ENCODE peak calls at places on chromosomes 13 and 19, in seven cellular contexts. C is neural progenitor cell, N is astrocyte, B is cardiac muscle cell, J is uterus, K is SK-N-SH, R is right atrium auricular region. X is an unnamed sample.

GRCh38 chr19:17358395-17358794 is 18.7 kb downstream of the PLVAP start:
- DNase-seq in C (no peak), N (no peak), B (no peak), J (peak; percentile 48), K (no peak), R (no peak), X (no peak)

GRCh38 chr19:42396542-42397314 is 6.6 kb upstream of the CNFN start:
- DNase-seq in C (peak; percentile 98), N (peak; percentile 98), B (peak; percentile 99), J (peak; percentile 99), K (peak; percentile 98), R (peak; percentile 99), X (peak; percentile 98)

GRCh38 chr13:96771501-96772367 is 222.5 kb downstream of the OXGR1 start:
- DNase-seq in C (no peak), N (no peak), B (no peak), J (no peak), K (no peak), R (no peak), X (no peak)

GRCh38 chr13:90302113-90302512 is 1045.4 kb upstream of the MIR17HG start:
- DNase-seq in C (no peak), N (peak; percentile 84), B (peak; percentile 90), J (no peak), K (no peak), R (no peak), X (no peak)

GRCh38 chr13:73261739-73262216 is 203.0 kb downstream of the KLF5 start:
- DNase-seq in C (no peak), N (no peak), B (peak; percentile 40), J (no peak), K (no peak), R (no peak), X (no peak)

GRCh38 chr13:100461309-100462035 is 127.1 kb downstream of the GGACT start:
- DNase-seq in C (peak; percentile 78), N (no peak), B (no peak), J (no peak), K (no peak), R (no peak), X (no peak)

GRCh38 chr13:80931766-80932165 is 590.8 kb upstream of the SPRY2 start:
- DNase-seq in C (no peak), N (no peak), B (peak; percentile 46), J (no peak), K (no peak), R (no peak), X (no peak)

GRCh38 chr13:79802389-79803140 is 321.6 kb downstream of the NDFIP2 start:
- DNase-seq in C (no peak), N (no peak), B (no peak), J (no peak), K (no peak), R (no peak), X (no peak)

GRCh38 chr13:58855283-58855682 is 1223.7 kb downstream of the PCDH17 start:
- DNase-seq in C (no peak), N (peak; percentile 74), B (no peak), J (no peak), K (no peak), R (no peak), X (no peak)

GRCh38 chr19:8513687-8514504 is at the start of gene ZNF414:
- DNase-seq in C (peak; percentile 98), N (peak; percentile 88), B (peak; percentile 98), J (peak; percentile 98), K (peak; percentile 98), R (peak; percentile 98), X (peak; percentile 97)

GRCh38 chr19:34357431-34357830 is 7.6 kb upstream of the GPI start:
- DNase-seq in C (no peak), N (no peak), B (no peak), J (no peak), K (no peak), R (no peak), X (no peak)

GRCh38 chr13:100674848-100675659 is 459 bp upstream of the TMTC4 start:
- DNase-seq in C (peak; percentile 98), N (peak; percentile 94), B (peak; percentile 99), J (peak; percentile 99), K (peak; percentile 99), R (peak; percentile 99), X (peak; percentile 100)

GRCh38 chr19:43726736-43727592 is 11.1 kb downstream of the IRGC start:
- DNase-seq in C (no peak), N (peak; percentile 20), B (peak; percentile 12), J (no peak), K (no peak), R (no peak), X (no peak)

DNA sequence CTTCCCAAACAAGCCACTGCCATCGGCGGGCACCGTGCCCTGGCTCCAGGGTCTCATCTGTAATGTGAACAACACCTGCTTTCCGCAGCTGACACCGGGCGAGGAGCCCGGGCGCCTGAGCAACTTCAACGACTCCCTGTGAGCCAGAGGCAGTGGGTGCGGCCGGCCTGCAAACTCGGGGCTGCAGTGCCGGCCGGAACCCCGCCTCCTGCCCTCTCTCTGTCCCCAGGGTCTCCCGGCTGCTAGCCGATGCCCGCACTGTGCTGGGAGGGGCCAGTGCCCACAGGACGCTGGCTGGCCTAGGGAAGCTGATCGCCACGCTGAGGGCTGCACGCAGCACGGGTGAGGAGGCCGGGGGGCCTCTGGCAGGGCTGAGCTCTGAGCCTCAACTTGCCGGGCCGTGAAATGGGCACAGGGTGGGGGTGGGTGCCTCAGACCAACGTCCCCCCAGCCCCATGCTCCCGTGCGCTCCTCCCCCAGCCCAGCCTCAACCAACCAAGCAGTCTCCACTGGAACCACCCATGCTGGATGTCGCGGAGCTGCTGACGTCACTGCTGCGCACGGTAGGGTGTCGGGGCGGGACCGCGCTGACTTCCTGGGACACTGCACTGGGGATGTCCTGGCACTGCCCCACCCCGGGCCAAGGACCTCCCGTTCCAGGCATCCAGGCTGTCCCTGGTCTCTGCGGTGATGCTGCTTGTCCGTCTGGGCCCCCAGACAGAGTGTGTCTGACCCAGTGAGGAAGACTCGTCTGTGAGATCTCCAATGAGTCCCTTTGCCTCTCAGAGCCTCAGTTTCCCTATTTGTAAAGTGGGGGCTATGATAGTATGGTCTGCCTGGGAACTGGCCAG is 2.2 kb downstream of the ABCA7 start:
- DNase-seq in C (no peak), N (no peak), B (no peak), J (no peak), K (no peak), R (no peak), X (no peak)
- H3K27ac ChIP-seq in C (no peak overlapping the region), N (no peak overlapping the region), B (no peak overlapping the region), J (no peak overlapping the region), K (no peak overlapping the region), R (no peak overlapping the region), X (no peak overlapping the region)

DNA sequence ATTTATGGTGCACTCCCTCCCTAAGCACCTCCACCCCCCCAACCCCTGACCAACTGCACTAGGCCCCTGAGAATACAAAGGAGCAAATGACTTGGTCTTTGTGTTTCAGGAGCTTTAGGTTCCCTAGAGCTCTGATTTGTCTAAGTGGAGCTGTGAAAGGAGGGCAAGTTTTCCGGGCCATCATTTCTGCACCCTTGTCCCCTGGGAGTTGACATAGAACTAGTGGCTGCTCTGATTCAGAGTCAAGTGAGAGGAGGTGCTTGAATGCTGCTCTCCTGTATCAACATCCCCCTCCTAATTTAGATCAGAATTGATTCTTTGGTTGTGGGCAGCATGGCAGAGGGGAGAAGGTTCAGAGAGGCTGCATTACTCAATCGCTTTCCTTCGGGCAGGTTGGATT is 391.6 kb downstream of the KCNRG start:
- DNase-seq in C (peak; percentile 21), N (no peak), B (no peak), J (no peak), K (no peak), R (no peak), X (no peak)
- TF ChIP-seq CTCF in C (no peak), N (no peak), B (no peak), J (no peak), K (no peak), R (no peak), X (no peak)

GRCh38 chr13:107034236-107034635 is 466.3 kb upstream of the ARGLU1 start:
- DNase-seq in C (peak; percentile 26), N (no peak), B (no peak), J (no peak), K (no peak), R (no peak), X (no peak)

GRCh38 chr13:107035186-107035585 is 467.2 kb upstream of the ARGLU1 start:
- DNase-seq in C (no peak), N (peak; percentile 16), B (no peak), J (no peak), K (no peak), R (no peak), X (no peak)

GRCh38 chr13:107028751-107029150 is 460.8 kb upstream of the ARGLU1 start:
- DNase-seq in C (no peak), N (no peak), B (no peak), J (no peak), K (no peak), R (no peak), X (no peak)

GRCh38 chr13:107035778-107036177 is 467.8 kb upstream of the ARGLU1 start:
- DNase-seq in C (no peak), N (peak; percentile 80), B (peak; percentile 25), J (no peak), K (no peak), R (no peak), X (no peak)

GRCh38 chr13:107031691-107032090 is 463.8 kb upstream of the ARGLU1 start:
- DNase-seq in C (no peak), N (no peak), B (no peak), J (no peak), K (no peak), R (no peak), X (no peak)
- H3K4me1 ChIP-seq in C (peaks cover 8% of the 10 kb centered on the region), N (peaks cover 8% of the 10 kb centered on the region), B (no peaks in the 10 kb centered on the region), J (no peaks in the 10 kb centered on the region), K (no peaks in the 10 kb centered on the region), R (no peaks in the 10 kb centered on the region), X (no peaks in the 10 kb centered on the region)

GRCh38 chr19:11091343-11092153 is 2.3 kb downstream of the LDLR start:
- DNase-seq in C (no peak), N (peak; percentile 98), B (peak; percentile 97), J (peak; percentile 90), K (no peak), R (peak; percentile 92), X (peak; percentile 61)

GRCh38 chr19:11087870-11088507 is 1.3 kb upstream of the LDLR start:
- DNase-seq in C (no peak), N (no peak), B (no peak), J (no peak), K (no peak), R (no peak), X (no peak)

GRCh38 chr19:11088508-11089253 is 582 bp upstream of the LDLR start:
- DNase-seq in C (no peak), N (no peak), B (no peak), J (no peak), K (no peak), R (no peak), X (no peak)

GRCh38 chr19:11090264-11091032 is 1.2 kb downstream of the LDLR start:
- DNase-seq in C (peak; percentile 99), N (peak; percentile 87), B (peak; percentile 98), J (peak; percentile 99), K (peak; percentile 96), R (peak; percentile 99), X (peak; percentile 98)

DNA sequence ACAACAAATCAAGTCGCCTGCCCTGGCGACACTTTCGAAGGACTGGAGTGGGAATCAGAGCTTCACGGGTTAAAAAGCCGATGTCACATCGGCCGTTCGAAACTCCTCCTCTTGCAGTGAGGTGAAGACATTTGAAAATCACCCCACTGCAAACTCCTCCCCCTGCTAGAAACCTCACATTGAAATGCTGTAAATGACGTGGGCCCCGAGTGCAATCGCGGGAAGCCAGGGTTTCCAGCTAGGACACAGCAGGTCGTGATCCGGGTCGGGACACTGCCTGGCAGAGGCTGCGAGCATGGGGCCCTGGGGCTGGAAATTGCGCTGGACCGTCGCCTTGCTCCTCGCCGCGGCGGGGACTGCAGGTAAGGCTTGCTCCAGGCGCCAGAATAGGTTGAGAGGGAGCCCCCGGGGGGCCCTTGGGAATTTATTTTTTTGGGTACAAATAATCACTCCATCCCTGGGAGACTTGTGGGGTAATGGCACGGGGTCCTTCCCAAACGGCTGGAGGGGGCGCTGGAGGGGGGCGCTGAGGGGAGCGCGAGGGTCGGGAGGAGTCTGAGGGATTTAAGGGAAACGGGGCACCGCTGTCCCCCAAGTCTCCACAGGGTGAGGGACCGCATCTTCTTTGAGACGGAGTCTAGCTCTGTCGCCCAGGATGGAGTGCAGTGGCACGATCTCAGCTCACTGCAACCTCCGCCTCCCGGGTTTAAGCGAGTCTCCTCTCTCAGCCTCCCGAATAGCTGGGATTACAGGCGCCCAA is at the start of gene LDLR:
- DNase-seq in C (peak; percentile 91), N (peak; percentile 86), B (peak; percentile 96), J (peak; percentile 87), K (peak; percentile 80), R (peak; percentile 94), X (peak; percentile 92)
- H3K27ac ChIP-seq in C (peak within 1 kb of the TSS; percentile 97), N (peak within 1 kb of the TSS; percentile 84), B (peak within 1 kb of the TSS; percentile 100), J (peak within 1 kb of the TSS; percentile 94), K (peak within 1 kb of the TSS; percentile 71), R (peak within 1 kb of the TSS; percentile 93), X (peak within 1 kb of the TSS; percentile 98)

X was measured in lung.